ENCODE peak calls at places on chromosome 14, in six cellular contexts. One of them, this sample, is unnamed.

GRCh38 chr14:51422704-51423103 is 182.7 kb downstream of the TMX1 start:
- DNase-seq in colonic mucosa: no peak
- DNase-seq in activated T-helper 1 cell treated with anti-CD3 and anti-CD28 coated beads, Interleukin-2, amount 50 U/mL, for 16 hours: no peak
- DNase-seq in GM23248: no peak
- DNase-seq in effector CD4-positive, alpha-beta T cell: no peak
- DNase-seq in NCI-H1105: no peak
- DNase-seq in this sample: no peak

GRCh38 chr14:55813635-55814034 is 233.6 kb downstream of the KTN1 start:
- DNase-seq in colonic mucosa: no peak
- DNase-seq in activated T-helper 1 cell treated with anti-CD3 and anti-CD28 coated beads, Interleukin-2, amount 50 U/mL, for 16 hours: no peak
- DNase-seq in GM23248: no peak
- DNase-seq in effector CD4-positive, alpha-beta T cell: no peak
- DNase-seq in NCI-H1105: no peak
- DNase-seq in this sample: no peak

GRCh38 chr14:54577494-54577893 is 10.6 kb downstream of the SAMD4A start:
- DNase-seq in colonic mucosa: no peak
- DNase-seq in activated T-helper 1 cell treated with anti-CD3 and anti-CD28 coated beads, Interleukin-2, amount 50 U/mL, for 16 hours: no peak
- DNase-seq in GM23248: no peak
- DNase-seq in effector CD4-positive, alpha-beta T cell: no peak
- DNase-seq in NCI-H1105: no peak
- DNase-seq in this sample: no peak

GRCh38 chr14:90522585-90523191 is 125.9 kb downstream of the CALM1 start:
- DNase-seq in colonic mucosa: no peak
- DNase-seq in activated T-helper 1 cell treated with anti-CD3 and anti-CD28 coated beads, Interleukin-2, amount 50 U/mL, for 16 hours: no peak
- DNase-seq in GM23248: peak
- DNase-seq in effector CD4-positive, alpha-beta T cell: no peak
- DNase-seq in NCI-H1105: peak
- DNase-seq in this sample: no peak

GRCh38 chr14:105485720-105486332 is 860 bp upstream of the CRIP1 start:
- DNase-seq in colonic mucosa: peak
- DNase-seq in activated T-helper 1 cell treated with anti-CD3 and anti-CD28 coated beads, Interleukin-2, amount 50 U/mL, for 16 hours: no peak
- DNase-seq in GM23248: no peak
- DNase-seq in effector CD4-positive, alpha-beta T cell: no peak
- DNase-seq in NCI-H1105: no peak
- DNase-seq in this sample: no peak

GRCh38 chr14:92121207-92121669 is 268 bp downstream of the NDUFB1 start:
- DNase-seq in colonic mucosa: no peak
- DNase-seq in activated T-helper 1 cell treated with anti-CD3 and anti-CD28 coated beads, Interleukin-2, amount 50 U/mL, for 16 hours: no peak
- DNase-seq in GM23248: peak
- DNase-seq in effector CD4-positive, alpha-beta T cell: no peak
- DNase-seq in NCI-H1105: no peak
- DNase-seq in this sample: peak

GRCh38 chr14:21924479-21924878 is 250.9 kb upstream of the OR4E1 start:
- DNase-seq in colonic mucosa: no peak
- DNase-seq in activated T-helper 1 cell treated with anti-CD3 and anti-CD28 coated beads, Interleukin-2, amount 50 U/mL, for 16 hours: peak
- DNase-seq in GM23248: no peak
- DNase-seq in effector CD4-positive, alpha-beta T cell: peak
- DNase-seq in NCI-H1105: no peak
- DNase-seq in this sample: no peak

GRCh38 chr14:29489911-29490310 is 437.7 kb downstream of the PRKD1 start:
- DNase-seq in colonic mucosa: no peak
- DNase-seq in activated T-helper 1 cell treated with anti-CD3 and anti-CD28 coated beads, Interleukin-2, amount 50 U/mL, for 16 hours: no peak
- DNase-seq in GM23248: no peak
- DNase-seq in effector CD4-positive, alpha-beta T cell: no peak
- DNase-seq in NCI-H1105: no peak
- DNase-seq in this sample: no peak

GRCh38 chr14:99879401-99880295 is 86.4 kb downstream of the EML1 start:
- DNase-seq in colonic mucosa: no peak
- DNase-seq in activated T-helper 1 cell treated with anti-CD3 and anti-CD28 coated beads, Interleukin-2, amount 50 U/mL, for 16 hours: no peak
- DNase-seq in GM23248: peak
- DNase-seq in effector CD4-positive, alpha-beta T cell: no peak
- DNase-seq in NCI-H1105: no peak
- DNase-seq in this sample: no peak

GRCh38 chr14:86973177-86973576 is 1019.8 kb downstream of the GALC start:
- DNase-seq in colonic mucosa: no peak
- DNase-seq in activated T-helper 1 cell treated with anti-CD3 and anti-CD28 coated beads, Interleukin-2, amount 50 U/mL, for 16 hours: no peak
- DNase-seq in GM23248: no peak
- DNase-seq in effector CD4-positive, alpha-beta T cell: no peak
- DNase-seq in NCI-H1105: no peak
- DNase-seq in this sample: no peak

This sample was measured in sciatic nerve.